ENCODE peak calls at places on chromosomes 2 and 18, in six cellular contexts. N is neural crest cell, D is cardiac fibroblast, C is IMR-90, V is coronary artery, A is BJ. P is an unnamed sample.

GRCh38 chr2:160628811-160629210 is 135.2 kb upstream of the RBMS1 start:
- DNase-seq in N (no peak), D (no peak), C (no peak), V (no peak), A (no peak), P (no peak)

GRCh38 chr18:49096021-49096420 is 145.3 kb upstream of the SMAD7 start:
- DNase-seq in N (no peak), D (no peak), C (no peak), V (no peak), A (no peak), P (no peak)

GRCh38 chr18:8368490-8369217 is 240.6 kb upstream of the RAB12 start:
- DNase-seq in N (no peak), D (no peak), C (peak; percentile 49), V (peak; percentile 7), A (no peak), P (no peak)

GRCh38 chr2:35298493-35298892 is 1057.1 kb upstream of the CRIM1 start:
- DNase-seq in N (no peak), D (peak; percentile 45), C (no peak), V (no peak), A (no peak), P (no peak)

GRCh38 chr2:134669731-134670669 is 48.8 kb downstream of the TMEM163 start:
- DNase-seq in N (no peak), D (peak; percentile 10), C (no peak), V (peak; percentile 67), A (no peak), P (no peak)

GRCh38 chr18:11040823-11041712 is 108.3 kb downstream of the PIEZO2 start:
- DNase-seq in N (peak; percentile 62), D (peak; percentile 75), C (peak; percentile 69), V (no peak), A (no peak), P (no peak)

GRCh38 chr2:227471924-227472264 is at the start of gene AGFG1:
- DNase-seq in N (peak; percentile 96), D (peak; percentile 82), C (peak; percentile 67), V (peak; percentile 87), A (no peak), P (peak; percentile 76)

GRCh38 chr2:98346259-98347236 is at the start of gene CNGA3:
- DNase-seq in N (peak; percentile 63), D (peak; percentile 29), C (peak; percentile 6), V (no peak), A (no peak), P (no peak)

GRCh38 chr2:128421286-128421685 is 102.6 kb upstream of the HS6ST1 start:
- DNase-seq in N (no peak), D (no peak), C (no peak), V (peak; percentile 41), A (no peak), P (no peak)

GRCh38 chr2:67295851-67296250 is 101.3 kb upstream of the ETAA1 start:
- DNase-seq in N (no peak), D (no peak), C (peak; percentile 71), V (no peak), A (no peak), P (no peak)

DNA sequence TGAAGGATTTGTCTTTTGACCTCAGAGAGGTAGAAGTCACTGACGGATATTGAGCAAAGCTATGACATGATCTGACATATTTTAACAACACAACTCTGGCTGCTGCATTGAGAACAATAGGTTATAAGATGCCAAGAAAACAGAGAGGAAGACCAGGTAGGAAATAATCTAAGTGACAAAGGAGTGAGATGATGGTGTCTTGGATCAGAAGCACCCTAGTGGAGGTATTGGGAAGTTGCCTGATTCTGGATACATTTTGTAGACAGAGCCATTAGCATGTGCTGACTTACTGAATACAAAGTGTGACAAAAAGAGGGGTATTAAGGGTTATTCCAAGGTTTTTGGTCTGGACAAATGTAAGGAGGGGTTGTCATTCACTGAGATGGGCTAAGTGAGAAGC is 1438.1 kb downstream of the DPP10 start:
- DNase-seq in N (no peak), D (no peak), C (no peak), V (no peak), A (no peak), P (no peak)
- TF ChIP-seq CTCF in N (peak; percentile 52), D (no peak), C (no peak), V (no peak), A (no peak), P (no peak)

DNA sequence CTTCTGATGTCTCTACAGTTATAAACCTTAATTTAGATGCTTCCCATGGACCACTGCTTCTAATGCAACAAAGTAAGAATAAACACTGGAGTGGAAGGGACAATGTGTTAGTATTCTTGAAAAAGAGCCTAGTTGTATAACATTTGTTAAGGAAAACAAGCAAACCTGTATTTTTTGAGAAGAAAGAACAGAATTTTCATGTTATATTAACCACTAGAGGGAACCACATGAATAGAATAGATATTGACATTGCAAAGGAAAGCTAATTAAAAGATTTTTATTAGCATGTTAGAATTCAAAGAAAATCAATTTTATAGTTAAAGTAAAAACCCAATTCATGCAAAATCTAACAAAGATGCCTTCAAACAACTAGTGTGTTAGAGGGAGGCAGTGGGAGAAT is 151.2 kb upstream of the BARD1 start:
- DNase-seq in N (no peak), D (peak; percentile 2), C (peak; percentile 1), V (no peak), A (no peak), P (no peak)
- TF ChIP-seq CTCF in N (peak; percentile 53), D (no peak), C (peak; percentile 28), V (no peak), A (peak; percentile 7), P (no peak)

DNA sequence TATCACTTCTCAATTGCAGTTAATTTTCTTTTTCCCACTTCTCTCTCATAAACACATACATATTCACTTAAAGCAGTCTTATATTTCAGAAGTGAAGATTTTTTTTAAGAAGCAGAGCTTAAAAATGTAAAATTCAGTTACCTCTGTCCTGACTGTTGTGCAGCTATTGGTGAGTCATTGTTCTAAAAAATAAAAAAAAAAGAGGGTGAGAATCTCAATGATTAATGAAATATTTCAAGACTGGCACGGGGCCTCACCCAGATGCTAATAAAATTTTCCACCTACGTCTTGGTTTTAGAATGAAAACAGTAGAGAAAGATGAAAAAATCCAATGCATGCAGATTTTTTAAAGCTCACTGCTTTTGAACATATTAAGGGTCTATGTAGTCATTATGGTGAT is 67.7 kb downstream of the RDH14 start:
- DNase-seq in N (no peak), D (no peak), C (no peak), V (no peak), A (no peak), P (no peak)
- TF ChIP-seq CTCF in N (no peak), D (no peak), C (no peak), V (no peak), A (no peak), P (no peak)

DNA sequence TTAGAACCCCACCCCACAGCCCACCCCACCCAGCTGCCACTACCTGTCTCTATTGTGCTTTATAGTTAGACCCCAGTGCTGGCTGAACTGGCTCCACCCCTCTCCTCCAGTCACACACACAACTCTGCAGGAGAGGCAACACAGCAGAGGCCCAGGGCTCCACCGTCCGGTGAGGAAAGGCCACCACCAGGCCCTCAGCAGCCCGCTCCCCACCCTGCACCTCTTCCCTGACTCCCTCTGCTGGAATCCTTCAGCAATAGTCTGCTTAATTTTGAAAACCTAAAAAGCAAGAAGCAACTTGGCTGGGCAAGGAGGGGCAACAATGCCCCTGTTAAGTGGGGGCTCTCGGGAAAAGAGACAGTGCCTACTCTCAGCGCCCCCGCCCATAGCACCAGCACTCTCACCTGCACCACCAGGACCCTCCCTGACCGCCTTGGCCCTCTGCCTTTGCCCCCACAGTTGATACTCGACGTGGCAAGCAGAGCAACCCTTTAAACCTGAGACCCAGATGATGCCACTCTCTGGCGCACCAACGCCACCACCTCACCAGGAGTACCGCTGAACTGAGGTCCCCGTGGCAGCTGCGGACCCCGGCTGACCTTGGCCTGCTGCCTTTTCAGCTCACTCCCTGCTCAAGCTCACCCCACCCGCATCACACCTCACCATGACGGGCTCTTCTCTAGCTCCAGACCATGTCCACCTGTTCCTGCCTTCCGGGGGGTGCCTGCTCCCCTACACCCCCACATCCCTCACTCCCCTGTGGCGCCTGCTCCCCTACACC is 45.7 kb downstream of the NDUFA10 start:
- DNase-seq in N (peak; percentile 61), D (peak; percentile 56), C (no peak), V (peak; percentile 41), A (no peak), P (no peak)
- TF ChIP-seq CTCF in N (peak; percentile 57), D (no peak), C (peak; percentile 28), V (no peak), A (peak; percentile 31), P (no peak)

GRCh38 chr2:108994250-108994649 is 5.2 kb upstream of the EDAR start:
- DNase-seq in N (no peak), D (no peak), C (no peak), V (no peak), A (no peak), P (no peak)

GRCh38 chr2:108993095-108993937 is 4.3 kb upstream of the EDAR start:
- DNase-seq in N (no peak), D (no peak), C (no peak), V (no peak), A (no peak), P (no peak)

GRCh38 chr2:108987111-108987510 is 1.9 kb downstream of the EDAR start:
- DNase-seq in N (no peak), D (no peak), C (no peak), V (no peak), A (no peak), P (no peak)

GRCh38 chr2:108988076-108988795 is 784 bp downstream of the EDAR start:
- DNase-seq in N (no peak), D (no peak), C (no peak), V (no peak), A (no peak), P (no peak)

DNA sequence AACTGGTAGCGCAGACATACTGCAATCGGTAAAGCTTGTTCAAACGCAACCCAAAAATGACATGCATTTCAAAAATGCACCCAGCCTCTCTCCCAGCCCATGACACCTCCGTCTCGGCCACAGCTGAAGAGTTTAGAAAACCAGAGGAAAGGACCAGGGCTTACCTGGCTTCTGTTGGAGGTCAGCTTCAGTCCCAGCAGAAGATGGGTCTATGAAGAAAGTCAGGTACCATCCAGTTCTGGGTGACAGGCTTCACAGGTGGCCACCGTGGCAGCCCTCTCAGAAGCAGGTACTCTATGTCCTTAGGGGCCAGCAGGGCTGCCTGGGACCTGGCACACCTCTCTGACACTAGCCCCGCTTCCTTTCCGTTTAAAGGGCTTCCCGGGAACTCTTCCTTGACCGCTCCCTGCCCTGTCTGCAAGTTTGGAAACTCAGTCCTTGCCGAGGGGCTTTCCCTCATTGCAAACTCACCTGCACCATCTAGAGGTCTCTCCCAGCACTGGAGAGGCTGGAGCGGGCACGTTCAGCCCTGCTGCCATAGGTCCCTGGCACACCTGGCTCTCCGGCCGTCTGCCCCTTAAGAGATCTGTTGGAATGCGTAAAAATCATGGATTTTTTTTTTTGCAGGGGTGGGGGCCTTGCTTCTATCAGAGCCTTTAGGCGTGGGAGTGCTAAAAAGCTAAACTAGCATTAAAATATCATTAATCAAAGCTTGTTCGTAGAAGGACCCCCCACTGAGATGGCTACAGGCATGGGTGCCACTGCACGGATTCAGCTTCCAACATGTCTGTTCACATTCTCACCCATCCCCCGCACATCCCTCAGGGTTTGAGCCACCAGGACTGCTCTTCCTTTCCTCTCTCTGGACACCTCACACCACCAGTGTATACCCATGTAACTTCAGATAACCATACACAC is at the start of gene EDAR:
- DNase-seq in N (peak; percentile 31), D (peak; percentile 28), C (no peak), V (no peak), A (no peak), P (no peak)
- TF ChIP-seq CTCF in N (peak; percentile 71), D (peak; percentile 44), C (peak; percentile 24), V (no peak), A (peak; percentile 38), P (no peak)

GRCh38 chr2:79666430-79666829 is 153.6 kb downstream of the CTNNA2 start:
- DNase-seq in N (no peak), D (no peak), C (no peak), V (no peak), A (no peak), P (no peak)

GRCh38 chr2:79669714-79670113 is 156.9 kb downstream of the CTNNA2 start:
- DNase-seq in N (no peak), D (no peak), C (no peak), V (no peak), A (no peak), P (no peak)

GRCh38 chr2:79670198-79670597 is 157.3 kb downstream of the CTNNA2 start:
- DNase-seq in N (peak; percentile 41), D (no peak), C (no peak), V (no peak), A (no peak), P (no peak)
- TF ChIP-seq CTCF in N (peak; percentile 45), D (no peak), C (no peak), V (no peak), A (no peak), P (no peak)

P was measured in omental fat pad.